ENCODE peak calls at places on chromosome 22, in five cellular contexts. One of them, this sample, is unnamed.

GRCh38 chr22:20412474-20413216 is 18.7 kb downstream of the ZNF74 start:
- DNase-seq in KBM-7: no peak
- DNase-seq in non-pigmented ciliary epithelial cell: no peak
- DNase-seq in fibroblast of lung: no peak
- DNase-seq in AG20443: no peak
- DNase-seq in this sample: no peak

GRCh38 chr22:42432020-42432596 is at the start of gene NFAM1:
- DNase-seq in KBM-7: peak
- DNase-seq in non-pigmented ciliary epithelial cell: no peak
- DNase-seq in fibroblast of lung: no peak
- DNase-seq in AG20443: no peak
- DNase-seq in this sample: no peak

GRCh38 chr22:28230682-28231081 is 311.6 kb upstream of the PITPNB start:
- DNase-seq in KBM-7: no peak
- DNase-seq in non-pigmented ciliary epithelial cell: no peak
- DNase-seq in fibroblast of lung: peak
- DNase-seq in AG20443: no peak
- DNase-seq in this sample: no peak

GRCh38 chr22:29879738-29880137 is 3.2 kb upstream of the MTMR3 start:
- DNase-seq in KBM-7: no peak
- DNase-seq in non-pigmented ciliary epithelial cell: no peak
- DNase-seq in fibroblast of lung: no peak
- DNase-seq in AG20443: no peak
- DNase-seq in this sample: no peak

GRCh38 chr22:31876156-31877035 is 67.9 kb upstream of the YWHAH start:
- DNase-seq in KBM-7: no peak
- DNase-seq in non-pigmented ciliary epithelial cell: no peak
- DNase-seq in fibroblast of lung: no peak
- DNase-seq in AG20443: peak
- DNase-seq in this sample: no peak

GRCh38 chr22:48741540-48741939 is 1086.1 kb downstream of the BRD1 start:
- DNase-seq in KBM-7: no peak
- DNase-seq in non-pigmented ciliary epithelial cell: no peak
- DNase-seq in fibroblast of lung: no peak
- DNase-seq in AG20443: no peak
- DNase-seq in this sample: no peak

GRCh38 chr22:49571326-49571725 is 256.3 kb downstream of the BRD1 start:
- DNase-seq in KBM-7: no peak
- DNase-seq in non-pigmented ciliary epithelial cell: no peak
- DNase-seq in fibroblast of lung: no peak
- DNase-seq in AG20443: no peak
- DNase-seq in this sample: no peak

GRCh38 chr22:19629331-19629719 is 85.0 kb upstream of the SEPTIN5 start:
- DNase-seq in KBM-7: no peak
- DNase-seq in non-pigmented ciliary epithelial cell: no peak
- DNase-seq in fibroblast of lung: no peak
- DNase-seq in AG20443: no peak
- DNase-seq in this sample: no peak

GRCh38 chr22:22752556-22753477 is 108.4 kb downstream of the GGTLC2 start:
- DNase-seq in KBM-7: no peak
- DNase-seq in non-pigmented ciliary epithelial cell: no peak
- DNase-seq in fibroblast of lung: peak
- DNase-seq in AG20443: peak
- DNase-seq in this sample: no peak

GRCh38 chr22:27804683-27805297 is 3.2 kb upstream of the MN1 start:
- DNase-seq in KBM-7: peak
- DNase-seq in non-pigmented ciliary epithelial cell: no peak
- DNase-seq in fibroblast of lung: peak
- DNase-seq in AG20443: peak
- DNase-seq in this sample: peak

GRCh38 chr22:25745341-25746011 is 3.5 kb downstream of the MYO18B start:
- DNase-seq in KBM-7: no peak
- DNase-seq in non-pigmented ciliary epithelial cell: peak
- DNase-seq in fibroblast of lung: peak
- DNase-seq in AG20443: peak
- DNase-seq in this sample: no peak

GRCh38 chr22:44383071-44383575 is 70.4 kb upstream of the SHISAL1 start:
- DNase-seq in KBM-7: no peak
- DNase-seq in non-pigmented ciliary epithelial cell: no peak
- DNase-seq in fibroblast of lung: no peak
- DNase-seq in AG20443: no peak
- DNase-seq in this sample: no peak

GRCh38 chr22:46171940-46172339 is 21.6 kb downstream of the PPARA start:
- DNase-seq in KBM-7: peak
- DNase-seq in non-pigmented ciliary epithelial cell: no peak
- DNase-seq in fibroblast of lung: peak
- DNase-seq in AG20443: peak
- DNase-seq in this sample: no peak

GRCh38 chr22:19195796-19196731 is 17.5 kb upstream of the SLC25A1 start:
- DNase-seq in KBM-7: no peak
- DNase-seq in non-pigmented ciliary epithelial cell: no peak
- DNase-seq in fibroblast of lung: no peak
- DNase-seq in AG20443: no peak
- DNase-seq in this sample: no peak

GRCh38 chr22:41482319-41482935 is 13.5 kb downstream of the ACO2 start:
- DNase-seq in KBM-7: peak
- DNase-seq in non-pigmented ciliary epithelial cell: no peak
- DNase-seq in fibroblast of lung: peak
- DNase-seq in AG20443: peak
- DNase-seq in this sample: no peak

GRCh38 chr22:49134076-49134475 is 693.6 kb downstream of the BRD1 start:
- DNase-seq in KBM-7: no peak
- DNase-seq in non-pigmented ciliary epithelial cell: no peak
- DNase-seq in fibroblast of lung: no peak
- DNase-seq in AG20443: no peak
- DNase-seq in this sample: no peak

GRCh38 chr22:28426346-28427132 is 253.1 kb downstream of the TTC28 start:
- DNase-seq in KBM-7: no peak
- DNase-seq in non-pigmented ciliary epithelial cell: no peak
- DNase-seq in fibroblast of lung: no peak
- DNase-seq in AG20443: peak
- DNase-seq in this sample: no peak

GRCh38 chr22:22711532-22711913 is 67.1 kb downstream of the GGTLC2 start:
- DNase-seq in KBM-7: no peak
- DNase-seq in non-pigmented ciliary epithelial cell: no peak
- DNase-seq in fibroblast of lung: no peak
- DNase-seq in AG20443: no peak
- DNase-seq in this sample: no peak

GRCh38 chr22:24416095-24416494 is 11.3 kb upstream of the ADORA2A start:
- DNase-seq in KBM-7: no peak
- DNase-seq in non-pigmented ciliary epithelial cell: no peak
- DNase-seq in fibroblast of lung: no peak
- DNase-seq in AG20443: peak
- DNase-seq in this sample: no peak

GRCh38 chr22:26516503-26516902 is 4.2 kb upstream of the TFIP11 start:
- DNase-seq in KBM-7: no peak
- DNase-seq in non-pigmented ciliary epithelial cell: no peak
- DNase-seq in fibroblast of lung: no peak
- DNase-seq in AG20443: no peak
- DNase-seq in this sample: no peak

GRCh38 chr22:37043828-37044538 is 7.6 kb upstream of the KCTD17 start:
- DNase-seq in KBM-7: peak
- DNase-seq in non-pigmented ciliary epithelial cell: no peak
- DNase-seq in fibroblast of lung: peak
- DNase-seq in AG20443: peak
- DNase-seq in this sample: no peak

GRCh38 chr22:46546466-46547178 is 9.2 kb upstream of the CELSR1 start:
- DNase-seq in KBM-7: no peak
- DNase-seq in non-pigmented ciliary epithelial cell: no peak
- DNase-seq in fibroblast of lung: peak
- DNase-seq in AG20443: peak
- DNase-seq in this sample: no peak

GRCh38 chr22:41367680-41368542 is 13.8 kb upstream of the TEF start:
- DNase-seq in KBM-7: no peak
- DNase-seq in non-pigmented ciliary epithelial cell: no peak
- DNase-seq in fibroblast of lung: no peak
- DNase-seq in AG20443: peak
- DNase-seq in this sample: peak

GRCh38 chr22:45892681-45893461 is 84.1 kb downstream of the WNT7B start:
- DNase-seq in KBM-7: no peak
- DNase-seq in non-pigmented ciliary epithelial cell: no peak
- DNase-seq in fibroblast of lung: no peak
- DNase-seq in AG20443: no peak
- DNase-seq in this sample: no peak

GRCh38 chr22:25497269-25497668 is 67.2 kb upstream of the GRK3 start:
- DNase-seq in KBM-7: no peak
- DNase-seq in non-pigmented ciliary epithelial cell: no peak
- DNase-seq in fibroblast of lung: no peak
- DNase-seq in AG20443: no peak
- DNase-seq in this sample: no peak

GRCh38 chr22:38029901-38030300 is 27.3 kb upstream of the PICK1 start:
- DNase-seq in KBM-7: no peak
- DNase-seq in non-pigmented ciliary epithelial cell: no peak
- DNase-seq in fibroblast of lung: no peak
- DNase-seq in AG20443: no peak
- DNase-seq in this sample: no peak

GRCh38 chr22:45196926-45197605 is 33.3 kb downstream of the NUP50 start:
- DNase-seq in KBM-7: no peak
- DNase-seq in non-pigmented ciliary epithelial cell: no peak
- DNase-seq in fibroblast of lung: no peak
- DNase-seq in AG20443: peak
- DNase-seq in this sample: no peak